ENCODE peak calls at places on chromosomes 16 and 17, in five cellular contexts. U, R, L, Q and I are unnamed samples.

GRCh38 chr16:31700530-31701388 is 172.8 kb upstream of the ZNF267 start:
- DNase-seq in L (no peak), Q (no peak), U (peak; percentile 49), R (peak; percentile 86), I (peak; percentile 92)

GRCh38 chr17:71741836-71742235 is 379.0 kb upstream of the SOX9 start:
- DNase-seq in U (no peak), Q (no peak), L (no peak), R (peak; percentile 38), I (no peak)

GRCh38 chr17:50066995-50067394 is 11.1 kb downstream of the ITGA3 start:
- DNase-seq in U (no peak), L (no peak), Q (no peak), R (no peak), I (no peak)

GRCh38 chr16:11078812-11079459 is 134.6 kb downstream of the CLEC16A start:
- DNase-seq in R (peak; percentile 47), L (no peak), U (peak; percentile 83), Q (no peak), I (no peak)

GRCh38 chr17:57463103-57463885 is 207.0 kb downstream of the MSI2 start:
- DNase-seq in L (no peak), U (peak; percentile 95), Q (no peak), R (peak; percentile 80), I (no peak)

GRCh38 chr17:35889818-35890773 is 9.9 kb upstream of the CCL5 start:
- DNase-seq in Q (no peak), L (peak; percentile 52), U (peak; percentile 68), R (peak; percentile 57), I (no peak)

GRCh38 chr17:72657467-72658317 is 434.8 kb downstream of the SLC39A11 start:
- DNase-seq in L (no peak), U (peak; percentile 41), Q (no peak), R (peak; percentile 63), I (no peak)

GRCh38 chr17:72422505-72423285 is 301.9 kb downstream of the SOX9 start:
- DNase-seq in U (peak; percentile 92), R (peak; percentile 95), Q (peak; percentile 95), L (peak; percentile 6), I (peak; percentile 3)

GRCh38 chr17:36705651-36706436 is 104.5 kb downstream of the MRM1 start:
- DNase-seq in R (peak; percentile 14), Q (peak; percentile 18), U (peak; percentile 4), L (peak; percentile 10), I (peak; percentile 40)

GRCh38 chr16:56815721-56816120 is 49.3 kb upstream of the SLC12A3 start:
- DNase-seq in L (no peak), Q (no peak), U (no peak), R (no peak), I (no peak)

GRCh38 chr16:17461951-17462729 is 8.6 kb downstream of the XYLT1 start:
- DNase-seq in L (no peak), R (no peak), Q (no peak), U (no peak), I (peak; percentile 80)

GRCh38 chr17:78338860-78339259 is 21.0 kb downstream of the SOCS3 start:
- DNase-seq in U (no peak), R (peak; percentile 94), Q (peak; percentile 75), L (no peak), I (no peak)

GRCh38 chr17:77959926-77960521 is 1.5 kb downstream of the TNRC6C start:
- DNase-seq in U (peak; percentile 60), L (peak; percentile 67), Q (no peak), R (no peak), I (peak; percentile 35)

GRCh38 chr17:79530361-79531105 is 80.3 kb downstream of the RBFOX3 start:
- DNase-seq in U (no peak), L (no peak), Q (no peak), R (no peak), I (no peak)
- TF ChIP-seq CTCF in U (no peak), L (no peak), Q (no peak), R (no peak), I (no peak)

GRCh38 chr17:1203111-1203966 is 23.6 kb upstream of the ABR start:
- DNase-seq in Q (no peak), U (peak; percentile 51), L (peak; percentile 56), R (peak; percentile 53), I (peak; percentile 62)
- H3K4me3 ChIP-seq in Q (peak overlapping the region; percentile 61), U (peak overlapping the region; percentile 62), L (peak overlapping the region; percentile 44), R (peak overlapping the region; percentile 31), I (no peak overlapping the region)

DNA sequence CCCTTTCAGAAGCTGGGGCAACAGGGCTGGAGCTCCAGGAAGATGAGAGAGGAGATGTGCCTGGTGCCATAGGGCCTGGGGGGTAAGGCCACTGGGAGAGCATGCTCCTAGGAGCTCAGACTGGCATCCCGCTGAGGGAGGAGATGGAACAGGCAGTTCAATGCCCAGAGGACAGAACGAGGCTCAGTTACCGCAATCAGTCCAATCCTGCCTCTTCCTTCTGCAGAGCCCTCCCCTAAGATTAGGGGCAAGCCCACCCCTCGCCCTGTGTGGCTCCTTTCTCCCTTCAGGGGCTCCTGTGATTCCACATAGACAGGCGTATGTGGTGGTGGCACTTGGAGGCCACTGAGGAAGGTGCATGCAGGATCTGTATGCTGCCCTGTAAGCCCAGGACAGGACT is 2.4 kb downstream of the CCDC42 start:
- DNase-seq in U (no peak), R (no peak), L (no peak), Q (no peak), I (no peak)
- H2AFZ ChIP-seq in U (no peak overlapping the region), R (no peak overlapping the region), L (no peak overlapping the region), Q (no peak overlapping the region), I (no peak overlapping the region)

DNA sequence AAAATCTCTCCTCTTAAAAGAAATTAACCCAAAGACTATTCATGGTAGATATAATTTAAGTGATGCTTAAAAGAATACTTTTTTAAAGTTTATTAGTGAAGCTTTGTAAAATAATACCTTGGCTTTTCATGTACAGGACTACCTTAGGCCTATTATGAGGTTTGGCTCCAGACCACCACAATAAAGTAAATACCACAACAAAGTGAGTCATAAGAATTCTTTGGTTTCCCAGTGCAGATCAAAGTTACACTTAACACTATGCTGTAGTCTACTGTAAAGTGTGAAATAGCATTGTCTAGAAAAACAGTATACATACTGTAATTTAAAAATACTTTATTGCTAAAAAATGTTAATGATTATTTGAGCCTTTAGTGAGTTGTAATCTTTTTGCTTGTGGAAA is 31.7 kb downstream of the CLTC start:
- DNase-seq in L (no peak), Q (no peak), U (peak; percentile 11), R (peak; percentile 6), I (no peak)
- TF ChIP-seq CTCF in L (no peak), Q (no peak), U (no peak), R (no peak), I (no peak)

GRCh38 chr17:8176998-8177731 is 985 bp upstream of the TMEM107 start:
- DNase-seq in U (no peak), Q (no peak), R (no peak), L (no peak), I (no peak)
- H3K4me3 ChIP-seq in U (peak overlapping the region; percentile 65), Q (peak overlapping the region; percentile 84), R (no peak overlapping the region), L (no peak overlapping the region), I (peak overlapping the region; percentile 81)

GRCh38 chr16:35207059-35207999 is 1747.9 kb downstream of the TP53TG3F start:
- DNase-seq in U (no peak), R (no peak), Q (no peak), L (no peak), I (no peak)

GRCh38 chr16:35203636-35204035 is 1744.2 kb downstream of the TP53TG3F start:
- DNase-seq in L (no peak), Q (no peak), U (no peak), R (no peak), I (no peak)

GRCh38 chr16:35210681-35211433 is 1751.4 kb downstream of the TP53TG3F start:
- DNase-seq in L (no peak), Q (no peak), R (no peak), U (no peak), I (no peak)

DNA sequence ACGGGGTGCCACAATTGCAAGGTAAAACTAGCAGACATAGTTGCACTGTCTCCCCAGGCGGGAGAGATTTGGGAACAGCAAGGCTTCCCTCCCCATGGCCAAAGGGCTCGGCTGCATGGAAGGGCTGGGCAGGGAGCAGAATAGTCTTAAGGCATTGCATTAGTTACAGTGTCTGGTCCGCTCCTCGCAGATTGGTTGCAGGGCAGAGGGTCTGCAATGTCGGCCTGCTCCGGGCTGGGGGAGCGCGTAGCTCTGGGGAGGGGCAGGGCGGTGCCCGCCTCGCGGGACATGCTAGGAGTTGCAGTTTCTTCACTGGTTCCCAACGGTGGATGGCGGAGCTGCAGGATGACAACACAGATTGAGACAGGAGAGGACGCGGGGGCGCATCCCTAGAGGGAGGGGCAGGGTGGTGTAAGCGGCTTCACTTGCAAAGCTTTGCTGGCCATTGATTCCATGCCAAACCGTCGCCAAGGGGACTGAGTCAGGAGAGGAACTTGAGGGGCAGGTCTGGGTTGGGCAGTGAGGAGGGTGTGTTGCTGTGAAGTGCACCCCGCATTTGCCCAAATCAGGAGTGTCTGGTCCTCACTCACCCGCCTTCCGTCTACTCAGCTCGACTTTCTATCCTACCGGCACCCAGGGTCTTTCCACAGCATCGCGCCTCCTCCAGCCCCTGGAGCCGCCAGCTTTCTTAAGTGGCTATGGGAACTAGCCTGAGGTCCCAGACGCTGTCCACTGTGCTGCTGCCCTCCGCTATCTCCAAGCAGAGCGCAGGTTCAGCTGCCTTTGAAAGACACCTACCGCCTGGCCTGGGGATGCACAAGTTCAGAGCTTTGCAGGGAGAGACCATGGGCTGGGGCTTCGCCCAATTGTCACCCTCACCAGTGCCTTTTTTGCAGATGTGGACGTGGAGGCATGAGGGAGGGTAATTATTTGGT is 1748.9 kb downstream of the TP53TG3F start:
- DNase-seq in R (no peak), U (no peak), Q (no peak), L (no peak), I (no peak)
- H2AFZ ChIP-seq in R (no peak overlapping the region), U (no peak overlapping the region), Q (no peak overlapping the region), L (no peak overlapping the region), I (no peak overlapping the region)